ENCODE peak calls at places on chromosomes 3 and 15, in nine cellular contexts. N is Panc1, H is Peyer's patch, I is mammary epithelial cell, O is PC-3, K is fibroblast of lung, Z is fibroblast of pulmonary artery, Y is neuronal stem cell, E is HFF-Myc. M is an unnamed sample.

GRCh38 chr3:123084192-123084591 is 17.4 kb downstream of the PDIA5 start:
- DNase-seq in N (no peak), H (no peak), I (no peak), O (no peak), K (no peak), Z (no peak), Y (no peak), E (no peak), M (no peak)

GRCh38 chr3:33144433-33144832 is 30.6 kb downstream of the CRTAP start:
- DNase-seq in N (no peak), H (no peak), I (no peak), O (peak), K (no peak), Z (no peak), Y (no peak), E (no peak), M (no peak)

GRCh38 chr15:98682992-98683701 is 34.8 kb downstream of the IGF1R start:
- DNase-seq in N (no peak), H (no peak), I (peak), O (no peak), K (peak), Z (peak), Y (no peak), E (no peak), M (peak)

GRCh38 chr15:31263751-31264533 is 62.7 kb upstream of the KLF13 start:
- DNase-seq in N (no peak), H (peak), I (peak), O (no peak), K (no peak), Z (no peak), Y (no peak), E (no peak), M (no peak)

GRCh38 chr15:77856718-77857346 is 220.7 kb downstream of the TBC1D2B start:
- DNase-seq in N (no peak), H (no peak), I (no peak), O (no peak), K (no peak), Z (no peak), Y (no peak), E (no peak), M (no peak)

GRCh38 chr3:23909324-23909723 is 7.5 kb downstream of the NKIRAS1 start:
- DNase-seq in N (no peak), H (no peak), I (no peak), O (no peak), K (no peak), Z (no peak), Y (no peak), E (no peak), M (no peak)

GRCh38 chr15:78709263-78709882 is 68.4 kb upstream of the CHRNB4 start:
- DNase-seq in N (peak), H (peak), I (peak), O (peak), K (peak), Z (peak), Y (peak), E (no peak), M (peak)

GRCh38 chr15:85727068-85727467 is 67.7 kb downstream of the KLHL25 start:
- DNase-seq in N (no peak), H (peak), I (peak), O (no peak), K (peak), Z (no peak), Y (no peak), E (no peak), M (peak)

GRCh38 chr3:72011495-72011894 is 226.5 kb upstream of the PROK2 start:
- DNase-seq in N (no peak), H (no peak), I (peak), O (no peak), K (no peak), Z (peak), Y (no peak), E (no peak), M (peak)

GRCh38 chr3:36649078-36649477 is 115.3 kb downstream of the DCLK3 start:
- DNase-seq in N (no peak), H (no peak), I (no peak), O (no peak), K (no peak), Z (no peak), Y (no peak), E (no peak), M (peak)

GRCh38 chr3:191246628-191247027 is 47.6 kb downstream of the OSTN start:
- DNase-seq in N (no peak), H (no peak), I (peak), O (peak), K (peak), Z (peak), Y (no peak), E (no peak), M (peak)

GRCh38 chr15:95174880-95175279 is 943.5 kb downstream of the MCTP2 start:
- DNase-seq in N (no peak), H (no peak), I (no peak), O (peak), K (peak), Z (peak), Y (no peak), E (no peak), M (peak)

GRCh38 chr3:197501496-197501878 is 54.3 kb downstream of the BDH1 start:
- DNase-seq in N (no peak), H (peak), I (no peak), O (peak), K (peak), Z (peak), Y (no peak), E (no peak), M (peak)

GRCh38 chr15:98746756-98747155 is 98.4 kb downstream of the IGF1R start:
- DNase-seq in N (no peak), H (no peak), I (no peak), O (no peak), K (no peak), Z (no peak), Y (no peak), E (no peak), M (no peak)

GRCh38 chr3:181933052-181933618 is 221.4 kb downstream of the SOX2 start:
- DNase-seq in N (no peak), H (no peak), I (no peak), O (no peak), K (no peak), Z (no peak), Y (no peak), E (no peak), M (no peak)

GRCh38 chr3:46856576-46857471 is 6.4 kb downstream of the MYL3 start:
- DNase-seq in N (no peak), H (peak), I (no peak), O (no peak), K (no peak), Z (no peak), Y (no peak), E (no peak), M (no peak)

GRCh38 chr3:175192536-175192935 is 333.4 kb downstream of the NAALADL2 start:
- DNase-seq in N (no peak), H (no peak), I (peak), O (peak), K (peak), Z (peak), Y (no peak), E (no peak), M (no peak)

GRCh38 chr3:158103956-158104338 is 2.3 kb downstream of the SHOX2 start:
- DNase-seq in N (no peak), H (no peak), I (no peak), O (no peak), K (no peak), Z (no peak), Y (no peak), E (no peak), M (peak)

GRCh38 chr15:56950979-56951378 is 32.5 kb downstream of the TCF12 start:
- DNase-seq in N (no peak), H (no peak), I (no peak), O (no peak), K (no peak), Z (no peak), Y (no peak), E (no peak), M (no peak)

GRCh38 chr15:25691544-25692430 is 171.3 kb downstream of the ATP10A start:
- DNase-seq in N (no peak), H (peak), I (no peak), O (no peak), K (peak), Z (peak), Y (no peak), E (no peak), M (peak)

GRCh38 chr15:38682363-38682762 is 117.7 kb upstream of the RASGRP1 start:
- DNase-seq in N (no peak), H (no peak), I (no peak), O (no peak), K (no peak), Z (no peak), Y (no peak), E (no peak), M (no peak)

GRCh38 chr3:185250247-185250646 is 3.6 kb downstream of the EHHADH start:
- DNase-seq in N (no peak), H (no peak), I (no peak), O (no peak), K (no peak), Z (peak), Y (no peak), E (no peak), M (peak)

GRCh38 chr3:41477399-41478014 is 278.2 kb downstream of the CTNNB1 start:
- DNase-seq in N (no peak), H (no peak), I (no peak), O (no peak), K (no peak), Z (no peak), Y (no peak), E (no peak), M (no peak)

GRCh38 chr3:116267139-116267538 is 178.1 kb downstream of the LSAMP start:
- DNase-seq in N (no peak), H (no peak), I (no peak), O (no peak), K (no peak), Z (peak), Y (no peak), E (no peak), M (peak)

GRCh38 chr3:16085410-16085809 is 89.1 kb upstream of the GALNT15 start:
- DNase-seq in N (no peak), H (no peak), I (no peak), O (no peak), K (no peak), Z (no peak), Y (no peak), E (no peak), M (peak)

GRCh38 chr3:114519415-114519814 is 225.6 kb downstream of the TIGIT start:
- DNase-seq in N (no peak), H (no peak), I (peak), O (no peak), K (peak), Z (peak), Y (peak), E (peak), M (peak)

GRCh38 chr3:157532529-157533297 is 29.5 kb upstream of the VEPH1 start:
- DNase-seq in N (peak), H (no peak), I (peak), O (peak), K (peak), Z (peak), Y (peak), E (peak), M (peak)

GRCh38 chr15:93042691-93043378 is 46.2 kb downstream of the RGMA start:
- DNase-seq in N (no peak), H (no peak), I (no peak), O (no peak), K (no peak), Z (no peak), Y (no peak), E (no peak), M (no peak)

GRCh38 chr3:194985031-194985578 is 285.9 kb downstream of the XXYLT1 start:
- DNase-seq in N (no peak), H (peak), I (no peak), O (peak), K (peak), Z (peak), Y (peak), E (no peak), M (peak)

GRCh38 chr3:14441240-14441919 is 39.0 kb downstream of the SLC6A6 start:
- DNase-seq in N (no peak), H (no peak), I (peak), O (peak), K (no peak), Z (no peak), Y (no peak), E (no peak), M (no peak)

GRCh38 chr15:30921106-30921505 is 17.4 kb downstream of the FAN1 start:
- DNase-seq in N (no peak), H (no peak), I (no peak), O (no peak), K (no peak), Z (no peak), Y (no peak), E (no peak), M (no peak)

GRCh38 chr3:43055806-43056770 is 49.8 kb downstream of the POMGNT2 start:
- DNase-seq in N (no peak), H (no peak), I (no peak), O (no peak), K (no peak), Z (no peak), Y (no peak), E (no peak), M (no peak)

GRCh38 chr15:91919014-91919534 is 65.6 kb downstream of the SLCO3A1 start:
- DNase-seq in N (no peak), H (no peak), I (no peak), O (no peak), K (no peak), Z (no peak), Y (no peak), E (no peak), M (no peak)

GRCh38 chr15:60118146-60118545 is 114.0 kb downstream of the FOXB1 start:
- DNase-seq in N (no peak), H (no peak), I (no peak), O (no peak), K (no peak), Z (no peak), Y (no peak), E (no peak), M (no peak)
- H3K4me3 ChIP-seq in N (no peak), H (no peak), I (no peak), O (no peak), K (no peak), Z (no peak), Y (no peak), E (no peak), M (no peak)

GRCh38 chr3:55296035-55296434 is 191.1 kb downstream of the WNT5A start:
- DNase-seq in N (no peak), H (no peak), I (no peak), O (peak), K (peak), Z (peak), Y (no peak), E (peak), M (peak)
- H3K4me3 ChIP-seq in N (no peak), H (no peak), I (no peak), O (no peak), K (no peak), Z (no peak), Y (no peak), E (no peak), M (no peak)

GRCh38 chr3:13231781-13232515 is 158.7 kb upstream of the IQSEC1 start:
- DNase-seq in N (no peak), H (no peak), I (no peak), O (no peak), K (no peak), Z (no peak), Y (no peak), E (no peak), M (no peak)

GRCh38 chr3:13227315-13228165 is 154.3 kb upstream of the IQSEC1 start:
- DNase-seq in N (no peak), H (no peak), I (no peak), O (no peak), K (no peak), Z (no peak), Y (no peak), E (no peak), M (no peak)

GRCh38 chr3:13224967-13225366 is 151.7 kb upstream of the IQSEC1 start:
- DNase-seq in N (no peak), H (no peak), I (no peak), O (no peak), K (no peak), Z (no peak), Y (no peak), E (no peak), M (no peak)

GRCh38 chr3:13229291-13229949 is 156.2 kb upstream of the IQSEC1 start:
- DNase-seq in N (no peak), H (no peak), I (peak), O (peak), K (peak), Z (peak), Y (no peak), E (no peak), M (no peak)

DNA sequence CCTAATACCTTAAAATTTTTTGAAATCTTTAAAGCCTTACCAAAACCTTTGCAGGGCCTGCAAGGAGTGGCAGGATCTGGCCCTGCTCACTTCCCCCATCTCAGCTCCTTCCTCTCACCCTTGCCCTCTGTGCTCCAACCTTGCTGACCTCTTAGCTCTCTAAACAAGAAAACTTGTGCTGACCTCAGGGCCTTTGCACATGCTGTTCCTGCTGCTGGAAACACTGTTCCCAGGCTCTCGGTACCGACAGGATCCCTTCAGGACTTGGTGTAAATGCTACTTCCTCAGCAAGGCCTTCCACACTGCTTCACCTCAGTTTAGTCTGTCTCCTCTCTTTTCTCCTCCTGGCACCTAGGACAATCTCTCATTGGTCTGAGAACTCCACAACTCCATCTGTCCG is 155.4 kb upstream of the IQSEC1 start:
- DNase-seq in N (no peak), H (no peak), I (no peak), O (no peak), K (no peak), Z (no peak), Y (no peak), E (no peak), M (no peak)
- H3K4me3 ChIP-seq in N (no peak), H (no peak), I (no peak), O (no peak), K (no peak), Z (no peak), Y (no peak), E (no peak), M (no peak)

GRCh38 chr3:38468811-38469210 is 15.1 kb downstream of the ACVR2B start:
- DNase-seq in N (no peak), H (no peak), I (no peak), O (no peak), K (no peak), Z (no peak), Y (no peak), E (no peak), M (no peak)

GRCh38 chr3:38471260-38471857 is 17.7 kb downstream of the ACVR2B start:
- DNase-seq in N (no peak), H (no peak), I (no peak), O (no peak), K (no peak), Z (no peak), Y (no peak), E (no peak), M (no peak)

GRCh38 chr3:38473229-38473628 is 19.5 kb downstream of the ACVR2B start:
- DNase-seq in N (no peak), H (no peak), I (no peak), O (no peak), K (no peak), Z (no peak), Y (no peak), E (no peak), M (no peak)

GRCh38 chr3:38472342-38472741 is 18.7 kb downstream of the ACVR2B start:
- DNase-seq in N (no peak), H (no peak), I (no peak), O (no peak), K (no peak), Z (no peak), Y (no peak), E (no peak), M (no peak)

GRCh38 chr3:38469852-38470251 is 16.2 kb downstream of the ACVR2B start:
- DNase-seq in N (no peak), H (no peak), I (no peak), O (no peak), K (no peak), Z (no peak), Y (no peak), E (no peak), M (no peak)
- H3K4me3 ChIP-seq in N (no peak), H (no peak), I (no peak), O (no peak), K (no peak), Z (no peak), Y (no peak), E (no peak), M (no peak)

GRCh38 chr15:63211549-63211948 is 22.1 kb downstream of the RAB8B start:
- DNase-seq in N (no peak), H (no peak), I (no peak), O (no peak), K (no peak), Z (no peak), Y (no peak), E (no peak), M (no peak)

GRCh38 chr15:63212050-63212973 is 22.9 kb downstream of the RAB8B start:
- DNase-seq in N (no peak), H (no peak), I (no peak), O (peak), K (peak), Z (peak), Y (no peak), E (peak), M (peak)

GRCh38 chr15:63210151-63211051 is 21.0 kb downstream of the RAB8B start:
- DNase-seq in N (no peak), H (no peak), I (no peak), O (no peak), K (no peak), Z (no peak), Y (no peak), E (no peak), M (peak)
- H3K4me3 ChIP-seq in N (no peak), H (no peak), I (no peak), O (no peak), K (no peak), Z (no peak), Y (no peak), E (no peak), M (no peak)

DNA sequence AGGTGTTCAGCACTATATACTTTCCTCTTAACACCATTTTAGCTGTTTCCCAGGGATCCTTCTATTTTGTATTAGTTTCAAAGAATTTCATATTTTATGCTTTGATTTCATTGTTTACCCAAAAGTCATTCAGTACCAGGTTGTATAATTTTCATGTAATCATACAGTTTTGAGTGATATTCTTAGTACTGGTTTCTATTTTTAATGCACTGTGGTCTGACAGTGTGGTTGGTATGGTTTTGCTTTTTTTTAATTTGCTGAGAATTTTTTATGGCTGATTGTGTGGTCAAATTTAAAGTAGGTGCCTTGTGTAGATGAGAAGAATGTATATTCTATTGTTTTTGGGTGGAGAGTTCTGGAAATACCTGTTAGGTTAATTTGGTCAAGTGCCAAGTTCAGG is 323.4 kb upstream of the EPHA6 start:
- DNase-seq in N (no peak), H (no peak), I (no peak), O (no peak), K (no peak), Z (no peak), Y (no peak), E (no peak), M (no peak)
- H3K4me3 ChIP-seq in N (no peak), H (no peak), I (no peak), O (no peak), K (no peak), Z (no peak), Y (no peak), E (no peak), M (no peak)